ENCODE peak calls at places on chromosomes 6 and 20, in five cellular contexts. N, L, O, K and U are unnamed samples.

GRCh38 chr6:2725999-2726567 is 24.6 kb downstream of the MYLK4 start:
- DNase-seq in N (no peak), L (no peak), O (no peak), K (no peak), U (no peak)

GRCh38 chr20:33275871-33276270 is 7.1 kb upstream of the BPIFB1 start:
- DNase-seq in N (no peak), L (no peak), O (no peak), K (no peak), U (no peak)

GRCh38 chr6:5517781-5518180 is 256.5 kb downstream of the FARS2 start:
- DNase-seq in N (no peak), L (no peak), O (no peak), K (no peak), U (no peak)

GRCh38 chr20:3446779-3447178 is 24.0 kb upstream of the ATRN start:
- DNase-seq in N (no peak), L (no peak), O (no peak), K (no peak), U (no peak)

GRCh38 chr20:36538026-36538764 is 3.1 kb upstream of the MYL9 start:
- DNase-seq in N (no peak), L (no peak), O (no peak), K (peak; percentile 23), U (no peak)

GRCh38 chr6:28254340-28254618 is 2.2 kb upstream of the ZKSCAN4 start:
- DNase-seq in N (no peak), L (no peak), O (no peak), K (no peak), U (no peak)

GRCh38 chr20:59437601-59438031 is 137.2 kb downstream of the EDN3 start:
- DNase-seq in N (no peak), L (no peak), O (no peak), K (no peak), U (no peak)

GRCh38 chr6:39169448-39170344 is 54.7 kb upstream of the SAYSD1 start:
- DNase-seq in N (no peak), L (no peak), O (no peak), K (peak; percentile 64), U (no peak)

GRCh38 chr6:40181367-40181766 is 247.1 kb upstream of the MOCS1 start:
- DNase-seq in N (no peak), L (no peak), O (no peak), K (no peak), U (no peak)

GRCh38 chr6:40188931-40189330 is 254.7 kb upstream of the MOCS1 start:
- DNase-seq in N (no peak), L (no peak), O (no peak), K (no peak), U (no peak)

GRCh38 chr6:40187654-40188053 is 253.4 kb upstream of the MOCS1 start:
- DNase-seq in N (no peak), L (no peak), O (no peak), K (no peak), U (no peak)

GRCh38 chr6:40185486-40185885 is 251.2 kb upstream of the MOCS1 start:
- DNase-seq in N (no peak), L (no peak), O (no peak), K (no peak), U (no peak)

GRCh38 chr6:40183902-40184301 is 249.6 kb upstream of the MOCS1 start:
- DNase-seq in N (no peak), L (no peak), O (no peak), K (no peak), U (no peak)
- H3K4me3 ChIP-seq in N (no peak overlapping the region), L (no peak overlapping the region), O (no peak overlapping the region), K (no peak overlapping the region), U (no peak overlapping the region)

GRCh38 chr6:105509506-105510331 is 106.8 kb upstream of the PREP start:
- DNase-seq in N (no peak), L (peak; percentile 56), O (no peak), K (no peak), U (no peak)
- TF ChIP-seq CTCF in N (no peak), L (peak; percentile 6), O (no peak), K (no peak), U (peak; percentile 6)

GRCh38 chr6:18513253-18513798 is 126.2 kb downstream of the RNF144B start:
- DNase-seq in N (no peak), L (no peak), O (no peak), K (no peak), U (no peak)

GRCh38 chr6:18514180-18514579 is 127.0 kb downstream of the RNF144B start:
- DNase-seq in N (no peak), L (no peak), O (no peak), K (no peak), U (no peak)

GRCh38 chr6:18509871-18510643 is 122.9 kb downstream of the RNF144B start:
- DNase-seq in N (no peak), L (no peak), O (no peak), K (no peak), U (no peak)

GRCh38 chr6:18507561-18507960 is 120.4 kb downstream of the RNF144B start:
- DNase-seq in N (no peak), L (no peak), O (no peak), K (no peak), U (no peak)

DNA sequence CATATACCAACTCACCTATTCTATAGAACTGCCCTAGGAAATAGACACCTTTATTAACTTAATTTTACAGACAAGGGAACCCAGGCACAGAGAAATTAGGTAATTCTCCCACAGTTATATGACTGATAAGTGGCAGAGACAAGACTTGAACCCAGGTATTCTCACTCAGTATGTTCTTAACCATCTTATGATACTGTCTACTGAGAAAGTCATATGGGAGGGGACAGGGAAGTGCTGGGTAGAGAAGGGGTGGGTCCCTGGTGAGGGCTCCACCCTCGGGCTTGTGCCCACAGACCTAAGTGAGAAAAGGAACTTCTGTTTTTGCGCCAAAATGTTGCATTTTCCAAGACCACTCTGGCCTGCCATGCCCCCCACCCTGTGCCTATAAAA is 123.5 kb downstream of the RNF144B start:
- DNase-seq in N (no peak), L (no peak), O (no peak), K (no peak), U (no peak)
- H3K4me3 ChIP-seq in N (no peak overlapping the region), L (no peak overlapping the region), O (no peak overlapping the region), K (no peak overlapping the region), U (no peak overlapping the region)

GRCh38 chr6:153814136-153814535 is 224.9 kb upstream of the OPRM1 start:
- DNase-seq in N (no peak), L (no peak), O (no peak), K (no peak), U (no peak)
- TF ChIP-seq CTCF in N (no peak), L (no peak), O (no peak), K (no peak), U (no peak)

GRCh38 chr20:31740208-31740607 is 1.1 kb downstream of the TPX2 start:
- DNase-seq in N (no peak), L (no peak), O (no peak), K (no peak), U (no peak)
- H3K4me3 ChIP-seq in N (peak overlapping the region; percentile 83), L (no peak overlapping the region), O (no peak overlapping the region), K (no peak overlapping the region), U (peak overlapping the region; percentile 97)

GRCh38 chr20:9517297-9518134 is 3.1 kb downstream of the LAMP5 start:
- DNase-seq in N (no peak), L (no peak), O (no peak), K (no peak), U (no peak)
- TF ChIP-seq CTCF in N (no peak), L (no peak), O (no peak), K (no peak), U (no peak)

GRCh38 chr20:24479595-24479994 is 10.2 kb downstream of the SYNDIG1 start:
- DNase-seq in N (no peak), L (no peak), O (no peak), K (no peak), U (no peak)
- H3K4me3 ChIP-seq in N (no peak overlapping the region), L (no peak overlapping the region), O (no peak overlapping the region), K (no peak overlapping the region), U (no peak overlapping the region)

GRCh38 chr20:41159547-41159946 is 22.2 kb downstream of the PLCG1 start:
- DNase-seq in N (no peak), L (no peak), O (no peak), K (no peak), U (no peak)
- TF ChIP-seq CTCF in N (no peak), L (no peak), O (no peak), K (no peak), U (no peak)

GRCh38 chr6:100461920-100462295 is 2.8 kb downstream of the SIM1 start:
- DNase-seq in N (no peak), L (no peak), O (no peak), K (no peak), U (no peak)
- H3K4me3 ChIP-seq in N (peak overlapping the region; percentile 73), L (peak overlapping the region; percentile 84), O (no peak overlapping the region), K (no peak overlapping the region), U (peak overlapping the region; percentile 83)

GRCh38 chr6:98839788-98840361 is 5.5 kb downstream of the POU3F2 start:
- DNase-seq in N (no peak), L (no peak), O (no peak), K (no peak), U (no peak)
- TF ChIP-seq CTCF in N (peak; percentile 11), L (no peak), O (no peak), K (no peak), U (peak; percentile 34)